ENCODE peak calls at places on chromosomes 13 and 19, in seven cellular contexts. R is transverse colon; I is cardiac muscle cell; W is stimulated activated CD8-positive, alpha-beta memory T cell treated with anti-CD3 and anti-CD28 coated beads, Interleukin-4, amount 100 ng/mL, for 1 hour; N is Kasumi-1; Y is IMR-90; D is renal cortical epithelial cell. F is an unnamed sample.

GRCh38 chr13:21176982-21177284 is 475 bp downstream of the MRPL57 start:
- DNase-seq in R (no peak), I (no peak), W (no peak), N (no peak), Y (no peak), D (no peak), F (no peak)

GRCh38 chr13:31115616-31116015 is 46.1 kb downstream of the HSPH1 start:
- DNase-seq in R (no peak), I (no peak), W (no peak), N (no peak), Y (no peak), D (no peak), F (no peak)

GRCh38 chr13:112896736-112897602 is 72.0 kb upstream of the MCF2L start:
- DNase-seq in R (no peak), I (no peak), W (no peak), N (no peak), Y (no peak), D (no peak), F (no peak)

GRCh38 chr13:95349267-95349666 is 48.0 kb upstream of the ABCC4 start:
- DNase-seq in R (no peak), I (peak), W (no peak), N (no peak), Y (peak), D (peak), F (no peak)

GRCh38 chr13:75480691-75481175 is 1.2 kb downstream of the TBC1D4 start:
- DNase-seq in R (peak), I (peak), W (no peak), N (peak), Y (peak), D (peak), F (peak)

GRCh38 chr13:40438999-40439797 is 227.2 kb downstream of the FOXO1 start:
- DNase-seq in R (no peak), I (peak), W (no peak), N (no peak), Y (no peak), D (no peak), F (no peak)

GRCh38 chr19:10260141-10260584 is 8.1 kb downstream of the MRPL4 start:
- DNase-seq in R (no peak), I (no peak), W (no peak), N (no peak), Y (no peak), D (peak), F (no peak)

GRCh38 chr19:13198634-13199033 is 48.4 kb downstream of the IER2 start:
- DNase-seq in R (no peak), I (no peak), W (no peak), N (no peak), Y (no peak), D (no peak), F (no peak)

GRCh38 chr19:45444318-45445041 is 20.8 kb upstream of the ERCC1 start:
- DNase-seq in R (peak), I (peak), W (peak), N (peak), Y (peak), D (peak), F (no peak)

GRCh38 chr19:40962460-40962961 is 28.6 kb upstream of the CYP2B6 start:
- DNase-seq in R (no peak), I (peak), W (no peak), N (no peak), Y (no peak), D (peak), F (no peak)

GRCh38 chr13:49444517-49445395 is 682 bp downstream of the SETDB2 start:
- DNase-seq in R (peak), I (peak), W (no peak), N (peak), Y (peak), D (peak), F (no peak)

GRCh38 chr13:104106705-104107393 is 1040.6 kb upstream of the SLC10A2 start:
- DNase-seq in R (no peak), I (peak), W (no peak), N (no peak), Y (peak), D (peak), F (no peak)

GRCh38 chr13:18943273-18943672 is 238.4 kb downstream of the TUBA3C start:
- DNase-seq in R (no peak), I (no peak), W (no peak), N (no peak), Y (no peak), D (no peak), F (no peak)

GRCh38 chr13:40564342-40564997 is 102.0 kb downstream of the FOXO1 start:
- DNase-seq in R (no peak), I (peak), W (no peak), N (no peak), Y (no peak), D (no peak), F (no peak)

F was measured in cortex of kidney.